ENCODE peak calls at places on chromosomes 5 and 9, in five cellular contexts. K is IMR-90; N is psoas muscle; O is CD8-positive, alpha-beta memory T cell; Q is right atrium auricular region. Y is an unnamed sample.

GRCh38 chr5:119478781-119479180 is 26.5 kb downstream of the HSD17B4 start:
- DNase-seq in K (peak; percentile 20), N (no peak), Q (no peak), O (no peak), Y (no peak)

GRCh38 chr9:114054191-114054690 is 23.9 kb downstream of the AMBP start:
- DNase-seq in K (no peak), O (no peak), N (no peak), Q (peak; percentile 43), Y (no peak)

GRCh38 chr5:141733198-141733597 is 51.2 kb upstream of the ARAP3 start:
- DNase-seq in O (no peak), N (no peak), K (no peak), Q (no peak), Y (no peak)

GRCh38 chr9:77647659-77648457 is at the start of gene GNA14:
- DNase-seq in Q (peak; percentile 61), K (no peak), O (no peak), N (peak; percentile 27), Y (peak; percentile 41)

GRCh38 chr5:10584714-10585113 is 20.8 kb downstream of the ANKRD33B start:
- DNase-seq in Q (peak; percentile 47), K (no peak), N (no peak), O (no peak), Y (no peak)

GRCh38 chr9:125446581-125447094 is 185.0 kb downstream of the GAPVD1 start:
- DNase-seq in O (no peak), Q (no peak), N (no peak), K (no peak), Y (no peak)

GRCh38 chr5:14156611-14157493 is 13.7 kb downstream of the TRIO start:
- DNase-seq in Q (no peak), K (peak; percentile 99), O (no peak), N (no peak), Y (peak; percentile 69)

GRCh38 chr5:128708841-128709240 is 170.8 kb upstream of the FBN2 start:
- DNase-seq in K (no peak), O (no peak), N (no peak), Q (no peak), Y (no peak)

GRCh38 chr5:16229357-16229940 is 49.9 kb upstream of the MARCHF11 start:
- DNase-seq in Q (no peak), K (no peak), N (no peak), O (no peak), Y (no peak)

GRCh38 chr5:158922816-158923215 is 176.9 kb downstream of the EBF1 start:
- DNase-seq in Q (no peak), N (no peak), O (no peak), K (no peak), Y (no peak)

GRCh38 chr5:100970646-100971045 is 67.6 kb upstream of the ST8SIA4 start:
- DNase-seq in Q (no peak), O (no peak), N (no peak), K (no peak), Y (no peak)

GRCh38 chr9:137372693-137373610 is 50.0 kb downstream of the EXD3 start:
- DNase-seq in N (peak; percentile 17), O (peak; percentile 32), K (no peak), Q (no peak), Y (no peak)

GRCh38 chr9:129402341-129402739 is 218.6 kb downstream of the C9orf50 start:
- DNase-seq in K (no peak), Q (no peak), N (peak; percentile 28), O (peak; percentile 7), Y (no peak)

GRCh38 chr5:116382025-116382873 is 192.4 kb downstream of the SEMA6A start:
- DNase-seq in O (no peak), Q (no peak), K (no peak), N (no peak), Y (no peak)

GRCh38 chr9:133948571-133949485 is 43.3 kb downstream of the VAV2 start:
- DNase-seq in K (peak; percentile 17), O (no peak), Q (no peak), N (peak; percentile 11), Y (no peak)

GRCh38 chr9:20701058-20701457 is 17.0 kb downstream of the FOCAD start:
- DNase-seq in N (no peak), Q (no peak), O (no peak), K (no peak), Y (no peak)

GRCh38 chr5:7321724-7322123 is 74.2 kb upstream of the ADCY2 start:
- DNase-seq in Q (no peak), K (no peak), N (no peak), O (no peak), Y (no peak)

GRCh38 chr5:127316013-127316412 is 25.4 kb downstream of the MEGF10 start:
- DNase-seq in K (no peak), N (no peak), O (no peak), Q (no peak), Y (no peak)

GRCh38 chr9:137556069-137556838 is 4.6 kb downstream of the MRPL41 start:
- DNase-seq in Q (no peak), N (no peak), O (no peak), K (no peak), Y (no peak)

GRCh38 chr5:151686673-151687378 is at the start of gene SPARC:
- DNase-seq in Q (peak; percentile 94), K (peak; percentile 96), N (peak; percentile 89), O (no peak), Y (peak; percentile 87)

GRCh38 chr9:804026-804425 is 37.5 kb upstream of the DMRT1 start:
- DNase-seq in N (no peak), K (no peak), O (no peak), Q (no peak), Y (no peak)

GRCh38 chr5:102600964-102601363 is 102.2 kb upstream of the SLCO6A1 start:
- DNase-seq in N (no peak), O (no peak), Q (no peak), K (peak; percentile 13), Y (no peak)

GRCh38 chr9:125486576-125486975 is 220.4 kb downstream of the MAPKAP1 start:
- DNase-seq in K (no peak), O (no peak), Q (no peak), N (peak; percentile 51), Y (peak; percentile 41)

GRCh38 chr9:78101247-78101646 is 69.6 kb upstream of the GNAQ start:
- DNase-seq in Q (no peak), K (no peak), N (no peak), O (no peak), Y (no peak)

GRCh38 chr5:7902993-7903625 is 34.2 kb downstream of the MTRR start:
- DNase-seq in O (no peak), Q (no peak), N (no peak), K (no peak), Y (no peak)

GRCh38 chr9:76926846-76927245 is 20.9 kb upstream of the PRUNE2 start:
- DNase-seq in O (no peak), K (no peak), N (no peak), Q (no peak), Y (no peak)

GRCh38 chr5:98836175-98836574 is 62.7 kb downstream of the RGMB start:
- DNase-seq in N (no peak), Q (no peak), O (no peak), K (no peak), Y (no peak)

DNA sequence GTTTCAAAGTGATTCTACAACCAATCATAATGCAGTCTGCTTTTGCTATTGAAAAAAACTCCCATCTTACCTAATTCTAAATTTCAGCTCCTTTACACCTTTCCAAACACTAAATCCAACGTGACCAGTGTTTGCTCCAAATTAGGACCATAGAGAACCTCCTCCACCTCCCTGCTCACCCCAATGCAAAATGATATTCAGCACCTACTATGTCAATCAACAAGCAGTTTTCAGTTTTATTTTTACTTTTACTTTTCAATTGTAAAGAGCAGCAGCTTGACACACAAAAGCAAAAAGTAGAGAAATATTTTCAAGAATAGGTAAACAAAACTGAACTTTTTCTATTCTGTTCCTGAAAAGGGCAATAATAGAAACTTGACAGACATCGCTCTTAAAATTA is 3.4 kb downstream of the FAM13B start:
- DNase-seq in K (no peak), O (no peak), Q (no peak), N (no peak), Y (no peak)
- H3K27ac ChIP-seq in K (no peak overlapping the region), O (no peak overlapping the region), Q (no peak overlapping the region), N (no peak overlapping the region), Y (peak overlapping the region; percentile 7)

DNA sequence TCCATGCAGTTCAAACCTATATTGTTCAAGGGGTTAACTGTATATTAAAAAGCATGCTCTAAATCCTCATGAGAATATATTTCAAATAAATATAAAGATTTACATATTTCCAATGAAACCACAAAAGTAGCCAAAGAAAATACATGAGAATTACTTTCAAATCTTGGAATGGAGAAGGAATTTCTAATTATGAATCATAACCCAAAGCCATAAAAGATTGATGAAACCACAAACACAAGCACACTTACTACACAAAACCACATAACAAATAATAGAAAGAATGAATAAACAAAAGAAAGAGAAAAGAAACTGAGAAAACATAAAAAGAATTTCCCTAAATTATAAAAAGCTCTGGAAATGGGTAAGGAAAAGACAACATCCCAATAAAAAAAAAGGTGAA is 16.0 kb downstream of the ERP44 start:
- DNase-seq in N (no peak), O (no peak), Q (no peak), K (peak; percentile 70), Y (no peak)
- H3K4me1 ChIP-seq in N (peaks cover 50% of the 10 kb centered on the region), O (peaks cover 33% of the 10 kb centered on the region), Q (peaks cover 24% of the 10 kb centered on the region), K (peaks cover 5% of the 10 kb centered on the region), Y (peaks cover 59% of the 10 kb centered on the region)

DNA sequence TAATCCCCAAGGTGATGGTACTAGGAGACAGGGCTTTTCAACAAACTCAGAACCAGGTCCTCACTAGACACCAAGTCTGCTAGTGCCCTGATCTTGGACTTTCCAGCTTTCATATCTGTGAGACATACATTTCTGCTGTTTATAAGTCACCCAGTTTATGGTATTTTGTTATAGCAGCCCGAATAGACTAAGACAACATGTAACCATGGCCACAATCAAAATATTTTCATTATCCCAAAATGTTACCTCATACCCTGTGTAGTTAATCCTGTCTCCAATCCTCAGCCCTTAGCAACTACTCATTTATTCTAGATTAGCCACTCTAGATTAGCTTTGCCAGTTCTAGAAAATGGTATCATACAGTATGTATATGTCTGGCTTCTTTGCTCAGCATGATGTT is 6.3 kb upstream of the ATG10 start:
- DNase-seq in K (no peak), N (no peak), Q (no peak), O (no peak), Y (no peak)
- H3K4me3 ChIP-seq in K (no peak overlapping the region), N (no peak overlapping the region), Q (no peak overlapping the region), O (no peak overlapping the region), Y (no peak overlapping the region)

GRCh38 chr5:177389368-177390169 is 5.3 kb downstream of the SLC34A1 start:
- DNase-seq in Q (peak; percentile 66), N (no peak), K (peak; percentile 96), O (peak; percentile 76), Y (no peak)

GRCh38 chr5:177386542-177386941 is 2.3 kb downstream of the SLC34A1 start:
- DNase-seq in O (no peak), K (no peak), Q (no peak), N (no peak), Y (no peak)

GRCh38 chr5:177390363-177391300 is 6.4 kb downstream of the SLC34A1 start:
- DNase-seq in K (peak; percentile 80), Q (peak; percentile 86), N (peak; percentile 73), O (peak; percentile 90), Y (peak; percentile 82)

GRCh38 chr5:177387405-177387804 is 3.2 kb downstream of the SLC34A1 start:
- DNase-seq in Q (no peak), K (no peak), O (no peak), N (no peak), Y (no peak)

DNA sequence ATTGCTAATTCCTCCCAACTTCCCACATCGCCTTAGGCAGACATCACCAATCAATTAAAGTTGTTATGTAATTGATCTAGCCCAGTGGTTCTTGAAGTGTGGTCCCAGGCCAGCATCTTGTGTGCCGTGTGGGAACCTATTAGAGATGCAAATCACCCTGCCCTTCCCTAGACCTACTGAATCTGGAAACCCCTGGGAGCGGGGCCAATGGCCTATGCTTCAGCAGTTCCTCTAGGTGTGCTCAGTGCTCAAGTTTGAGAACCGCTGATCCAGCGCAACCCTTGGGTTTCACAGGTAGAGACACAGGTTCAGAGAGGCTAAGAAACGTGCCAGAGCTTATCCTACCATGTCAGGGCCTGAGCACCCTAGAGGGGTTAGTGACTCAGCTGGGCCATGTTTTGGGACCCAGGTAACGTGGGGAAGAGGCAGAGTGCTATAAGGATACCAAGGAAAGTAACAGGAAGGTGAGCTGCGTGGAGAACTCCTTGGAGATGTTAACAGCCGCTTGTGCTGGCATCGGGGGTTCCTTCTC is 4.4 kb downstream of the SLC34A1 start:
- DNase-seq in Q (no peak), N (no peak), K (no peak), O (no peak), Y (no peak)
- H3K27ac ChIP-seq in Q (no peak overlapping the region), N (no peak overlapping the region), K (no peak overlapping the region), O (peak overlapping the region; percentile 49), Y (no peak overlapping the region)

Y was measured in heart right ventricle.